ENCODE peak calls at places on chromosomes 5 and 9, in four cellular contexts. N is H1, E is HepG2, A is SK-N-SH. F is an unnamed sample.

GRCh38 chr5:155015239-155015638 is 1.7 kb downstream of the KIF4B start:
- DNase-seq in N (no peak), E (no peak), A (no peak), F (no peak)

GRCh38 chr5:66538126-66538525 is 58.1 kb upstream of the MAST4 start:
- DNase-seq in N (no peak), E (no peak), A (no peak), F (no peak)

GRCh38 chr5:83983852-83984251 is 263.2 kb upstream of the HAPLN1 start:
- DNase-seq in N (no peak), E (no peak), A (no peak), F (no peak)

GRCh38 chr9:109286571-109286977 is 34.3 kb downstream of the EPB41L4B start:
- DNase-seq in N (no peak), E (no peak), A (no peak), F (no peak)

GRCh38 chr5:9594913-9595312 is 35.2 kb downstream of the TAS2R1 start:
- DNase-seq in N (no peak), E (no peak), A (no peak), F (no peak)

GRCh38 chr5:157516016-157516415 is 56.0 kb downstream of the NIPAL4 start:
- DNase-seq in N (no peak), E (no peak), A (no peak), F (no peak)

GRCh38 chr5:66516535-66516934 is 79.7 kb upstream of the MAST4 start:
- DNase-seq in N (no peak), E (no peak), A (no peak), F (no peak)

GRCh38 chr5:111106320-111106948 is 14.3 kb downstream of the WDR36 start:
- DNase-seq in N (no peak), E (no peak), A (no peak), F (no peak)

GRCh38 chr5:173340451-173340850 is 12.2 kb upstream of the STC2 start:
- DNase-seq in N (no peak), E (no peak), A (no peak), F (no peak)

GRCh38 chr5:141532726-141533125 is 43.8 kb downstream of the PCDHGC5 start:
- DNase-seq in N (no peak), E (no peak), A (no peak), F (no peak)

GRCh38 chr5:43192558-43193170 is 639 bp downstream of the NIM1K start:
- DNase-seq in N (no peak), E (no peak), A (peak; percentile 39), F (no peak)

GRCh38 chr5:135073771-135074345 is 39.8 kb upstream of the PITX1 start:
- DNase-seq in N (no peak), E (no peak), A (no peak), F (no peak)

GRCh38 chr5:132265336-132266030 is 8.0 kb downstream of the PDLIM4 start:
- DNase-seq in N (no peak), E (peak; percentile 23), A (peak; percentile 74), F (no peak)

GRCh38 chr5:156181656-156182055 is 145.3 kb upstream of the SGCD start:
- DNase-seq in N (no peak), E (no peak), A (no peak), F (no peak)

GRCh38 chr9:114799441-114799840 is 6.4 kb downstream of the TNFSF15 start:
- DNase-seq in N (peak; percentile 17), E (peak; percentile 60), A (peak; percentile 17), F (no peak)

GRCh38 chr9:86047361-86047760 is 52.0 kb downstream of the GOLM1 start:
- DNase-seq in N (no peak), E (no peak), A (no peak), F (no peak)

GRCh38 chr5:67435007-67435406 is 238.4 kb upstream of the CD180 start:
- DNase-seq in N (no peak), E (no peak), A (no peak), F (no peak)

GRCh38 chr5:61460471-61460870 is 128.4 kb downstream of the ZSWIM6 start:
- DNase-seq in N (no peak), E (no peak), A (no peak), F (no peak)

GRCh38 chr5:172123269-172123692 is 64.7 kb downstream of the STK10 start:
- DNase-seq in N (no peak), E (peak; percentile 55), A (peak; percentile 55), F (no peak)

GRCh38 chr9:14935099-14935710 is 25.0 kb upstream of the FREM1 start:
- DNase-seq in N (no peak), E (no peak), A (no peak), F (no peak)

GRCh38 chr5:96966801-96967200 is 30.9 kb downstream of the LNPEP start:
- DNase-seq in N (no peak), E (no peak), A (no peak), F (no peak)

GRCh38 chr5:93252165-93252564 is 328.9 kb downstream of the NR2F1-AS1 start:
- DNase-seq in N (no peak), E (peak; percentile 35), A (no peak), F (no peak)

GRCh38 chr9:27497883-27498553 is 26.1 kb upstream of the IFNK start:
- DNase-seq in N (no peak), E (no peak), A (no peak), F (no peak)

GRCh38 chr9:128617943-128618342 is 38.7 kb downstream of the DYNC2I2 start:
- DNase-seq in N (no peak), E (no peak), A (no peak), F (no peak)

GRCh38 chr5:74966151-74967050 is 86.0 kb downstream of the GCNT4 start:
- DNase-seq in N (no peak), E (no peak), A (no peak), F (no peak)

GRCh38 chr9:107847977-107848376 is 358.4 kb upstream of the KLF4 start:
- DNase-seq in N (no peak), E (no peak), A (no peak), F (no peak)

GRCh38 chr5:76813982-76814562 is 4.8 kb upstream of the F2RL1 start:
- DNase-seq in N (no peak), E (peak; percentile 43), A (no peak), F (no peak)

GRCh38 chr5:116442095-116442534 is 132.5 kb downstream of the SEMA6A start:
- DNase-seq in N (no peak), E (no peak), A (peak; percentile 49), F (no peak)

GRCh38 chr9:111525056-111525977 is at the start of gene ZNF483:
- DNase-seq in N (peak; percentile 78), E (peak; percentile 78), A (peak; percentile 93), F (no peak)

GRCh38 chr5:136249678-136250266 is 56.8 kb upstream of the SMIM32 start:
- DNase-seq in N (peak; percentile 33), E (peak; percentile 47), A (peak; percentile 55), F (no peak)

GRCh38 chr9:134128727-134129679 is 6.9 kb upstream of the WDR5 start:
- DNase-seq in N (no peak), E (no peak), A (no peak), F (no peak)

GRCh38 chr9:133182151-133182550 is 18.4 kb upstream of the GBGT1 start:
- DNase-seq in N (no peak), E (no peak), A (no peak), F (no peak)

GRCh38 chr5:68011801-68012200 is 203.8 kb upstream of the PIK3R1 start:
- DNase-seq in N (no peak), E (no peak), A (no peak), F (no peak)

GRCh38 chr5:21236896-21237830 is 1249.2 kb upstream of the CDH18 start:
- DNase-seq in N (no peak), E (no peak), A (no peak), F (no peak)

GRCh38 chr5:88882321-88883038 is 504 bp downstream of the MEF2C start:
- DNase-seq in N (no peak), E (no peak), A (no peak), F (no peak)

GRCh38 chr5:88883566-88884434 is 816 bp upstream of the MEF2C start:
- DNase-seq in N (no peak), E (no peak), A (peak; percentile 69), F (no peak)

GRCh38 chr5:88881566-88881965 is 1.4 kb downstream of the MEF2C start:
- DNase-seq in N (no peak), E (no peak), A (no peak), F (no peak)

GRCh38 chr5:88884435-88884877 is 1.5 kb upstream of the MEF2C start:
- DNase-seq in N (no peak), E (no peak), A (peak; percentile 20), F (no peak)

DNA sequence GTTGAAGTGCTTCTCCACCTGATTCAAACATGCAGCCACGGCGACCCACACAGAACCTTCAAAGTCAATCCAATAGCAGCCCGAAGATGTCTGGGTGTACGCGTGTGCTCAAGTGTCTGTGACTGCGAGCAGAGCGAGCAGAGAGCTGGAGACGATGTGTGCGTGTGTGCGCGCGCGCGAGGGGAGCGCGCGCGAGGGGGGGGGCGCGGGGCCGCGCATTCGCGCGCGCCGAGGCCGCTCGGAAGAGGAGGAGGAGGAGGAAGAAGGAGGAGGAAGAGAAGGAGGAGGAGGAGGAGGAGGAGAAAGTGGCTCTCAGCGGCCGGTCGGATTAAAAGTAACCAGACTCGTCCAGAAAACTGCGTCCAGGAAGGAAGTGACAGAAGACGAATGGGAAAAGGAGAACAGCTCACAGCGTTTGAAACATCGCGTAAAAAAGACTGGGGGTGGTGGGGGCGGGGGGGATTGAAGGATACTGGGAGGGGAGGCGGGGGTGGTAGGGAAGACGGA is at the start of gene MEF2C:
- DNase-seq in N (no peak), E (no peak), A (peak; percentile 80), F (no peak)
- H3K27ac ChIP-seq in N (no peak within 1 kb of the TSS), E (no peak within 1 kb of the TSS), A (peak within 1 kb of the TSS; percentile 73), F (peak within 1 kb of the TSS; percentile 98)

GRCh38 chr5:125298711-125299379 is 552.4 kb upstream of the ZNF608 start:
- DNase-seq in N (no peak), E (no peak), A (no peak), F (no peak)
- TF ChIP-seq TAF1 in N (no peak), E (no peak), A (no peak), F (no peak)

GRCh38 chr9:18587988-18588387 is 114.0 kb downstream of the ADAMTSL1 start:
- DNase-seq in N (no peak), E (no peak), A (no peak), F (no peak)
- TF ChIP-seq TCF12 in N (no peak), E (no peak), A (peak; percentile 75), F (no peak)

GRCh38 chr5:163447191-163447590 is 9.8 kb downstream of the CCNG1 start:
- DNase-seq in N (no peak), E (no peak), A (no peak), F (no peak)
- H3K27ac ChIP-seq in N (no peak overlapping the region), E (no peak overlapping the region), A (no peak overlapping the region), F (no peak overlapping the region)

GRCh38 chr5:73314395-73315195 is 134.0 kb downstream of the FOXD1 start:
- DNase-seq in N (no peak), E (no peak), A (no peak), F (no peak)
- TF ChIP-seq TAF1 in N (no peak), E (no peak), A (no peak), F (no peak)

DNA sequence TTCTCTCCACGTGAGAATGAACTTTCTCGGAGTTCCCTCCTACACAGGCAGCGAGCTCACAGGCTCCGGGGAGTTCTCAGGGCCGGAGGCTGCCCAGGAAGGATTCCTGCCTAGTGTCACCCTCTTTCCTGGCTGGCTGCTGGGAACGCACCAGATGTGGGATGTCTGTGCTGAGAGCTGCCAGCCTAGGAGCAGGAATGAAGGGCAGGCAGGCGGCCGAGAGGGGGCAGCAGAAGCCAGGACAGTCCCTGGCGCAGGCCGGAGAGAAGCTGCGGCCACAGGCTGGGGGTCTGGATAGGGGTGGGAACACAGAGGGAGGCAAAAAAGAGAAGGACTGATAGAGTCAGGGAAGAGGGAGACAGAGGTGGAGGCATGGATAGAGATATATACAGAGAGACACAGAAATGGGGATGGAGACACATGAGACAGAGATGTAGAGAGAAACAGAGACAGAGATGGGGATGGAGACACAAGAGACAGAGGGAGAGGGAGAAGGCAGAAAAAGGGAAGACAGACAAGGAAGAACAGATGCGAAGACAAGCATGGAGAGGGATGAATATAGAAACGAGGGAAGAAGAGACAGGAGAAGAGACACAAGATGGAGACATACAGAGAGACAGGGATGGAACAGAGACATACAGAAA is 25.3 kb upstream of the ENHO start:
- DNase-seq in N (no peak), E (peak; percentile 38), A (peak; percentile 93), F (no peak)
- TF ChIP-seq TCF12 in N (no peak), E (no peak), A (no peak), F (no peak)

F was measured in GM12878.